ENCODE peak calls at places on chromosomes 12 and 14, in eight cellular contexts. K, F, U, E, R, H, A and S are unnamed samples.

GRCh38 chr12:79655036-79655435 is 35.7 kb downstream of the PAWR start:
- DNase-seq in K (no peak), F (no peak), U (no peak), E (no peak), R (no peak), H (no peak), A (no peak), S (no peak)

GRCh38 chr12:131266591-131267467 is 313.1 kb downstream of the ADGRD1 start:
- DNase-seq in K (no peak), F (no peak), U (no peak), E (no peak), R (no peak), H (no peak), A (peak), S (no peak)

GRCh38 chr12:109770861-109771670 is 57.4 kb downstream of the FAM222A start:
- DNase-seq in K (no peak), F (no peak), U (no peak), E (no peak), R (peak), H (no peak), A (peak), S (peak)

GRCh38 chr12:26251600-26251999 is 56.2 kb downstream of the SSPN start:
- DNase-seq in K (no peak), F (no peak), U (no peak), E (peak), R (peak), H (no peak), A (peak), S (no peak)

GRCh38 chr12:130017571-130018449 is 114.0 kb upstream of the TMEM132D start:
- DNase-seq in K (no peak), F (no peak), U (no peak), E (no peak), R (peak), H (no peak), A (peak), S (no peak)

GRCh38 chr12:49698619-49699545 is 8.3 kb downstream of the FMNL3 start:
- DNase-seq in K (no peak), F (no peak), U (peak), E (peak), R (peak), H (peak), A (no peak), S (no peak)

GRCh38 chr14:75250800-75251199 is 27.8 kb upstream of the FOS start:
- DNase-seq in K (no peak), F (no peak), U (no peak), E (no peak), R (no peak), H (no peak), A (no peak), S (no peak)

GRCh38 chr12:98894412-98895085 is 249.5 kb downstream of the APAF1 start:
- DNase-seq in K (no peak), F (peak), U (no peak), E (no peak), R (no peak), H (no peak), A (peak), S (no peak)

GRCh38 chr14:91835197-91835919 is 32.0 kb downstream of the TC2N start:
- DNase-seq in K (no peak), F (no peak), U (no peak), E (no peak), R (no peak), H (no peak), A (no peak), S (no peak)

GRCh38 chr14:66468778-66469367 is 17.3 kb upstream of the CCDC196 start:
- DNase-seq in K (no peak), F (no peak), U (no peak), E (no peak), R (no peak), H (peak), A (no peak), S (no peak)

GRCh38 chr12:39230086-39230485 is 212.8 kb downstream of the KIF21A start:
- DNase-seq in K (no peak), F (no peak), U (peak), E (no peak), R (no peak), H (no peak), A (no peak), S (no peak)

GRCh38 chr12:15650399-15651128 is 138.6 kb downstream of the EPS8 start:
- DNase-seq in K (no peak), F (no peak), U (peak), E (no peak), R (no peak), H (no peak), A (no peak), S (no peak)

GRCh38 chr14:100675664-100676063 is 51.0 kb upstream of the DLK1 start:
- DNase-seq in K (no peak), F (no peak), U (no peak), E (no peak), R (no peak), H (no peak), A (no peak), S (no peak)

GRCh38 chr14:95023886-95024285 is 133.4 kb downstream of the DICER1 start:
- DNase-seq in K (no peak), F (no peak), U (no peak), E (peak), R (no peak), H (no peak), A (no peak), S (peak)

GRCh38 chr12:25347716-25348261 is 97.1 kb upstream of the KRAS start:
- DNase-seq in K (no peak), F (no peak), U (no peak), E (no peak), R (no peak), H (no peak), A (no peak), S (no peak)

GRCh38 chr12:104514127-104514810 is 57.5 kb downstream of the CHST11 start:
- DNase-seq in K (no peak), F (no peak), U (no peak), E (no peak), R (no peak), H (no peak), A (no peak), S (no peak)

GRCh38 chr12:117692512-117692911 is 276.3 kb downstream of the KSR2 start:
- DNase-seq in K (no peak), F (no peak), U (no peak), E (no peak), R (no peak), H (no peak), A (no peak), S (no peak)

GRCh38 chr12:47740536-47741339 is 15.4 kb upstream of the ENDOU start:
- DNase-seq in K (no peak), F (no peak), U (no peak), E (no peak), R (no peak), H (peak), A (no peak), S (no peak)

GRCh38 chr14:70436867-70437266 is 15.1 kb upstream of the ADAM21 start:
- DNase-seq in K (no peak), F (no peak), U (no peak), E (no peak), R (no peak), H (no peak), A (no peak), S (no peak)

GRCh38 chr12:106123551-106123991 is 15.2 kb downstream of the NUAK1 start:
- DNase-seq in K (no peak), F (no peak), U (peak), E (no peak), R (peak), H (no peak), A (peak), S (no peak)

GRCh38 chr14:60926002-60926401 is 54.9 kb downstream of the TRMT5 start:
- DNase-seq in K (no peak), F (no peak), U (no peak), E (no peak), R (no peak), H (no peak), A (no peak), S (no peak)

GRCh38 chr14:96085369-96085768 is 46.2 kb downstream of the C14orf132 start:
- DNase-seq in K (no peak), F (no peak), U (no peak), E (no peak), R (peak), H (no peak), A (no peak), S (no peak)

GRCh38 chr12:6062427-6063378 is 61.8 kb downstream of the VWF start:
- DNase-seq in K (no peak), F (peak), U (peak), E (no peak), R (no peak), H (peak), A (peak), S (no peak)

GRCh38 chr12:23950011-23950774 is 723 bp upstream of the SOX5 start:
- DNase-seq in K (no peak), F (no peak), U (no peak), E (peak), R (no peak), H (no peak), A (no peak), S (no peak)

GRCh38 chr14:100899841-100900771 is 3.4 kb downstream of the RTL1 start:
- DNase-seq in K (no peak), F (no peak), U (no peak), E (peak), R (no peak), H (no peak), A (peak), S (no peak)

GRCh38 chr14:65461730-65462129 is 49.2 kb downstream of the FUT8 start:
- DNase-seq in K (no peak), F (no peak), U (peak), E (no peak), R (no peak), H (peak), A (no peak), S (no peak)

GRCh38 chr14:64421166-64421565 is 33.0 kb downstream of the MTHFD1 start:
- DNase-seq in K (peak), F (no peak), U (peak), E (no peak), R (no peak), H (no peak), A (no peak), S (no peak)

GRCh38 chr14:38618514-38618913 is 362.6 kb upstream of the CLEC14A start:
- DNase-seq in K (no peak), F (no peak), U (no peak), E (no peak), R (no peak), H (peak), A (no peak), S (no peak)
- TF ChIP-seq CTCF in K (peak), F (peak), U (peak), E (no peak), R (no peak), H (peak), A (no peak), S (no peak)

DNA sequence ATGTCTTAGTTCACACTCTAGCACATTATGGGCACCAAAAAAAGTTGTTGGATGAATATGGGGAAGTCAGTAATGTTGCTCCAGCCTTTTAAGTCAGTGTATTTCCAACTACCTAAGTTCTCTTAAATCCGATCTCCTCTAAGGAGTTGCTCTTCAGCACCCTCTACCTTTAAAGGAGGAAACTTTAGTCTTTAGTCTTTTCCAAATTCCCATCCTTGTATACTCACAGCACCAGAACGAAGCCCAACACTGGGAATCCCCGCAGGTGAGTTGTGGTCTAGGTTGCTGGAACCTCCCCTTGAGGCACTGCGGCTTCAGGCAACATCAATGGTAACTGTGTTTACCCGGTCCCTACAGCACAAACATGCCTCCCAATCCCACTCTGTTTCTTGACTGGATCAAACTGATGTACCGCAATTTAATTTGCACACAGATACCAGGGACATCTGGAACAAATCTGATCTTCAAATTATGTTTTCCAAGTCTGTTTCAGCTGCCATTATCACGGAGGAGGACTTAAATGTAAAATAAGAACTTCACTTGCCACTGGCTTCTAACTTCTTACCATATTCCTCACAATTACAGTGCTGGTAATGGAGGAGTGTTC is 179.0 kb downstream of the FOXN3 start:
- DNase-seq in K (no peak), F (no peak), U (peak), E (no peak), R (no peak), H (no peak), A (no peak), S (no peak)
- TF ChIP-seq CTCF in K (peak), F (peak), U (peak), E (peak), R (peak), H (peak), A (peak), S (peak)

DNA sequence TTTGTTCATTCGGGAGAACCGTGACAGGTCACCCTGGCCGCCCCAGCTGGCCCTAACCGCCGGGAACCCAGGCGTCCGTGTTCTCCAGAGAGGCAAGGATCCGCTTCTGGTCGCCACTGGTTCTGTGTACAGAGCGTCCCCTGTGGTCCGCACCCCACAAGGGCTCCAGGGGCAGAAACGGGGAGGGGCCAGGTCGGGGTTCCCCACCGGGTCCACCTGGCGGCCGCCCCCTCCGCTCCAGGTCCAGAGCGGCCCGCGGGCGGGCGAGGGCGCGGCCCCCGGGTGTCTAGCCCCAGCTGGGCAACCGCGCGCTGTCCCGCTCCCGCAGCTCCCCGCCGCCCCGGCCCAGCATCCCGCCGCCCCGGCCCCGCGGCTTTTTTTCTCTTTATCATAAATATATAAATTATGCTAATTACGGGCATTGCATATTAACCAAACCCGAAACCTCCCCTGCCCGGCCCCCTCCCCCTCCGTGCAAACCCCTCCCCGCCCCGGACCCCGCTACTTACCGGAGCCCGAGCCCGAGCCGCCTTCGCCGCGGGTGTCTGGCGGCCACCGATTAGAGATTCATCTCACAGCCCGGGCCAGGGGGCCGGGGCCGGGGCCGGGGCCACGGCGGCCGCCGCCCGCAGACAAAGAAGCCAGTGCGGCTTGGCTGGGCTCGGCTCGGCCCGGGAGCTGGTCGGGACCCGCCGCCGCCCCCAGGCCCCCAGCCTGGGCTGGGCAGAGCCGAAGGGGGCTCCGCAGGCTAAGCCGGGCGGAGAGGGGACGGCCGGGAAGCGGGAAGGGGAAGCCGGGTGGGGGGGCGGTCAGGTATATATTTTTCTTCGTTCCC is 512 bp downstream of the POU6F1 start:
- DNase-seq in K (no peak), F (peak), U (no peak), E (peak), R (peak), H (peak), A (peak), S (no peak)
- TF ChIP-seq CTCF in K (no peak), F (peak), U (peak), E (peak), R (no peak), H (peak), A (peak), S (peak)

DNA sequence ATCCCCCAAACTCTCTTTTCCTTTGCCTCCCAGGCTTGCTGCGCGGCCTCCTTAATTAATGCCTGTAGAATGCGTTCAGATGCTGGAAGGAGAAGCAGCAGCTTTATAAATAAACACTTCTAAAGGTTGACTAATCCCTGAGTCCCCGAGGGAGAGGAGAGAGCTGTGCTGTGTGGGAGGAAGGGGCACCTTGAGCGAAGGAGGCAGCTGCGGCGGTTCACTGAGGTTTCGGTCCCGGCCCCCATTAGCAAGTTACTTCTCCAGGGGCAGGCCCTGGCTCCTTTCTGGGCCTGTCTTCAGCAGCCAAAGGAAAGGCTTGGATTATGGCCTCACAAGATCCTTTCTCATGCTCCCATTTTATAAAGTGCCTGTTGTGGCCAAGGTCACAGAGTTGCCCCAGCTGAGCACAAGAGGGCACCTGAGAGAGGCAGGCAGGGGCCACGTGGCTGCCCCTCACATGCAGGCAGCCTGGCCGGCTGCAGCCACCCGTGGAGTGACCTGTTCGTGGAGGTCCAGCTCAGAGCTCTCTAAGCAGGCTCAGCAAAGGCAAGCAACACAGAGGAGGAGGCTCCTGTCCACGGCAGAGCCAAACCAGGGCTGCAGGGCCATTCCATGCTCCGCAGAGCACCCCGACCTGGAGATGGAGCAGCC is 15.0 kb upstream of the CACNA2D4 start:
- DNase-seq in K (no peak), F (no peak), U (peak), E (peak), R (no peak), H (peak), A (no peak), S (peak)
- TF ChIP-seq CTCF in K (no peak), F (no peak), U (no peak), E (no peak), R (no peak), H (peak), A (no peak), S (no peak)

GRCh38 chr12:115572440-115572839 is 705.1 kb downstream of the MED13L start:
- DNase-seq in K (no peak), F (no peak), U (peak), E (no peak), R (no peak), H (no peak), A (no peak), S (no peak)
- TF ChIP-seq CTCF in K (no peak), F (no peak), U (no peak), E (no peak), R (no peak), H (no peak), A (no peak), S (no peak)

GRCh38 chr14:99552572-99553216 is 51.3 kb downstream of the CCDC85C start:
- DNase-seq in K (no peak), F (no peak), U (no peak), E (no peak), R (no peak), H (no peak), A (no peak), S (no peak)
- TF ChIP-seq CTCF in K (no peak), F (no peak), U (no peak), E (no peak), R (no peak), H (no peak), A (no peak), S (no peak)